ENCODE peak calls at places on chromosomes 4 and X, in four cellular contexts. T, Y, R and M are unnamed samples.

GRCh38 chr4:104897297-104897645 is 249.4 kb upstream of the TET2 start:
- DNase-seq in Y (no peak), R (no peak), T (no peak), M (no peak)

GRCh38 chrX:154730271-154730883 is 20.5 kb downstream of the GAB3 start:
- DNase-seq in T (no peak), Y (no peak), R (no peak), M (peak; percentile 11)

GRCh38 chr4:168124008-168124641 is 31.8 kb downstream of the ANXA10 start:
- DNase-seq in T (no peak), R (no peak), Y (no peak), M (no peak)

GRCh38 chr4:71167083-71167482 is 171.7 kb upstream of the SLC4A4 start:
- DNase-seq in Y (no peak), R (no peak), T (no peak), M (peak; percentile 3)

GRCh38 chr4:184064877-184065276 is 152.8 kb downstream of the ENPP6 start:
- DNase-seq in T (no peak), R (no peak), Y (no peak), M (no peak)

GRCh38 chr4:109648266-109648996 is 54.8 kb downstream of the CASP6 start:
- DNase-seq in T (no peak), Y (no peak), R (no peak), M (no peak)

GRCh38 chr4:26351685-26352084 is 30.9 kb downstream of the RBPJ start:
- DNase-seq in R (no peak), Y (no peak), T (no peak), M (no peak)

GRCh38 chr4:169098969-169099685 is 89.1 kb upstream of the CBR4 start:
- DNase-seq in R (no peak), T (no peak), Y (no peak), M (no peak)

GRCh38 chr4:170247585-170247984 is 157.8 kb upstream of the AADAT start:
- DNase-seq in Y (no peak), R (no peak), T (no peak), M (no peak)

GRCh38 chr4:86178216-86178615 is 181.6 kb downstream of the MAPK10 start:
- DNase-seq in Y (no peak), R (no peak), T (no peak), M (no peak)

GRCh38 chr4:163554870-163555465 is 60.5 kb downstream of the TMA16 start:
- DNase-seq in T (no peak), Y (no peak), R (no peak), M (peak; percentile 33)

GRCh38 chrX:38819709-38820108 is 18.4 kb downstream of the MID1IP1 start:
- DNase-seq in R (no peak), Y (no peak), T (no peak), M (no peak)